ENCODE peak calls at places on chromosome 6, in five cellular contexts. G, Z, V, X and F are unnamed samples.

GRCh38 chr6:47268572-47269187 is 41.0 kb downstream of the TNFRSF21 start:
- DNase-seq in G (no peak), Z (no peak), V (no peak), X (no peak), F (no peak)

GRCh38 chr6:1850581-1851157 is 241.0 kb downstream of the FOXC1 start:
- DNase-seq in G (no peak), Z (no peak), V (no peak), X (no peak), F (no peak)

GRCh38 chr6:28553384-28553985 is 27.8 kb downstream of the GPX5 start:
- DNase-seq in G (no peak), Z (no peak), V (no peak), X (no peak), F (no peak)

GRCh38 chr6:121382467-121383121 is 48.3 kb upstream of the TBC1D32 start:
- DNase-seq in G (no peak), Z (no peak), V (peak; percentile 89), X (no peak), F (peak; percentile 5)

GRCh38 chr6:16731503-16732018 is 29.7 kb downstream of the ATXN1 start:
- DNase-seq in G (no peak), Z (no peak), V (no peak), X (no peak), F (peak; percentile 30)

GRCh38 chr6:39377530-39377929 is 55.0 kb upstream of the KCNK16 start:
- DNase-seq in G (peak; percentile 3), Z (peak; percentile 93), V (peak; percentile 88), X (peak; percentile 89), F (peak; percentile 64)

GRCh38 chr6:108902389-108902792 is 54.2 kb downstream of the ARMC2 start:
- DNase-seq in G (peak; percentile 54), Z (no peak), V (no peak), X (peak; percentile 46), F (peak; percentile 23)

GRCh38 chr6:113879186-113880096 is 22.3 kb downstream of the MARCKS start:
- DNase-seq in G (peak; percentile 24), Z (peak; percentile 80), V (peak; percentile 83), X (peak; percentile 68), F (peak; percentile 76)

GRCh38 chr6:54111341-54111740 is at the start of gene MLIP:
- DNase-seq in G (no peak), Z (no peak), V (no peak), X (peak; percentile 19), F (no peak)

GRCh38 chr6:152124432-152125074 is 317.1 kb downstream of the ESR1 start:
- DNase-seq in G (peak; percentile 44), Z (peak; percentile 62), V (peak; percentile 54), X (peak; percentile 42), F (peak; percentile 78)

GRCh38 chr6:52887912-52888535 is 21.5 kb downstream of the GSTA3 start:
- DNase-seq in G (no peak), Z (no peak), V (peak; percentile 19), X (no peak), F (peak; percentile 49)

GRCh38 chr6:13664703-13665352 is 46.8 kb downstream of the RANBP9 start:
- DNase-seq in G (no peak), Z (no peak), V (no peak), X (no peak), F (no peak)

GRCh38 chr6:13668291-13668928 is 43.2 kb downstream of the RANBP9 start:
- DNase-seq in G (peak; percentile 7), Z (no peak), V (no peak), X (no peak), F (no peak)

GRCh38 chr6:13663986-13664385 is 47.6 kb downstream of the RANBP9 start:
- DNase-seq in G (no peak), Z (no peak), V (no peak), X (no peak), F (no peak)

GRCh38 chr6:13667655-13668054 is 44.0 kb downstream of the RANBP9 start:
- DNase-seq in G (no peak), Z (no peak), V (no peak), X (no peak), F (no peak)

DNA sequence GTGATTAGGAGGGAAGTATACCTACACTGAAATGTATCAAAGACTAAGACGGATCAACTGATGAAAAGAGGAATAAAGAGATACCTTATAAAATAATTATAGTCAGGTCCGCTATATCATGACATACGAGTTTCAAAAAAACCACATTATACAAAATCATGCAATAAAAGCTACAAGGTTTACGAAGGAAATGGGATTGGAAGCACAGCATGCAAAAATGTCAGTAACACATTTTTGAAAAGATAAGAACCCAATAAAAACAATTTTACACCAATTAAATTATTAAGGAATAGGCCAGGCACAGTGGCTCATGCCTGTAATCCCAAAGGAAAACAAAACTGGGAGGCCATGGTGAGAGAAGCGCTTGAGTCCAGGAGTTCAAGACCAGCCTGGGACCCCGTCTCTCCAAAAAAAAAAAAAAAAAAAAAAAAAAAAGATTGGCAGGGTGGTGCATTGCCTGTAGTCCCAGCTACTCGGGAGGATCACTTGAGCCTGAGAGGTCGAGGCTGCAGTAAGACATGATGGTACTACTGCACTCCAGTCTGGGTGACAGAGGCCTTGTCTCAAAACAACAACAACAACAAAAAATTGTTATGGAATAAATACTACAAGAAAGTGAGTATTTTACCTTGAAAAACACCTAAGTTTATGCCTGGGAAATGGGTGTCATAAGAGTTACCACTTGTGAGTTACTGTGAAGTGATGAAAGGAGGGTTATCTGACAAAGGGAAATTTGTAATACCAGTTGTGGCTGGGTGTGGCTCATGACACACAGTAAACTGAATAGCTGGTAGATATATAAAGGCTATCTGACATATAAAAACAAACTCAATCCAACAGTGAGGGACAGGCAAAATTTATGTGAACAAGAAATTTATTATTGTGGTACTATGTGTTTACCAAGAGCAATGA is 45.2 kb downstream of the RANBP9 start:
- DNase-seq in G (no peak), Z (no peak), V (no peak), X (no peak), F (peak; percentile 65)
- H3K4me1 ChIP-seq in G (peaks cover 15% of the 10 kb centered on the region), Z (peaks cover 28% of the 10 kb centered on the region), V (no peaks in the 10 kb centered on the region), X (peaks cover 7% of the 10 kb centered on the region), F (peaks cover 16% of the 10 kb centered on the region)

GRCh38 chr6:69958978-69959377 is 92.6 kb downstream of the COL19A1 start:
- DNase-seq in G (no peak), Z (no peak), V (no peak), X (no peak), F (no peak)
- TF ChIP-seq CTCF in G (no peak), Z (no peak), V (no peak), X (no peak), F (no peak)

DNA sequence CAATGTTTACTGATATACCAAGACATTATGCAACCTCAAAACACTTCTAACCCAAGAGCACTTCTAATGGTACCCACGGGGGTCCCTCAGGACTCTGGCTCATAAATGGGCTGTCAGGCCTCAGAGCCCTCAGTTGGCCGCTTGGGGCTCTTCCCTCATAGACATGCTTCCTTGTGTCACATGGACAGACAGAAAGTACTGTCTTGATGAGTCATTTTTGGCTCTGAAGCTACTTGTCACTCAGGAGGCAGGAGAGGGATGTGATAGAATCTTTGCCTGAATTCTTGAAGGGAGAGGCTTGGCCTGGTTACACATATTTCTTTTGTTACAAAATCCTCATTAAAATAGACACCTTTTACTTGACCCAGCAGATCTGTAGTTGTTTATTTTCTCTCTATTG is 15.1 kb upstream of the EDN1 start:
- DNase-seq in G (no peak), Z (no peak), V (no peak), X (no peak), F (peak; percentile 76)
- TF ChIP-seq EZH2phosphoT487 in G (no peak), Z (no peak), V (no peak), X (no peak), F (no peak)

DNA sequence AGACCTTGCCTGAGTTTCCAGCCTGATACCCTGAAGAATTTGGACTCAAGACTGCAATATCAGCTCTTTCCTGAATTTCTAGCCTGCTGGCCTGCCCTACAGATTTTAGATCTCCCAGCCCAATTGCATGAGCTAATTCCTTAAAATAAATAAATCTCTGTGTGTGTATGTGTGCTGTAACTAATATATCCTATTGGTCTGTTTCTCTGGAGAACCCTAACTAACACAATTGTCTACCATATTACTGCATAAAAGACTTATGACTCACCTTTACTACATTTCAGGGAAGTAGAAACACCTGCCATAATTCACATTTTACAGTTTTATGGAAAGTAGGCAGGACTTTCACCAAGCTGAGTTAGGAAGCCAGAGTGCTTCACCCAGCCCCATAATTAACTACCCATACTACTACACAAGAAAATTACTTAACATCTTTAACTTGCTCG is 90.7 kb upstream of the BEND6 start:
- DNase-seq in G (no peak), Z (no peak), V (peak; percentile 35), X (no peak), F (peak; percentile 75)
- H3K4me1 ChIP-seq in G (no peaks in the 10 kb centered on the region), Z (peaks cover 31% of the 10 kb centered on the region), V (peaks cover 7% of the 10 kb centered on the region), X (peaks cover 18% of the 10 kb centered on the region), F (peaks cover 80% of the 10 kb centered on the region)

GRCh38 chr6:34246249-34246562 is 2.6 kb downstream of the SMIM29 start:
- DNase-seq in G (no peak), Z (no peak), V (no peak), X (no peak), F (no peak)
- TF ChIP-seq CTCF in G (no peak), Z (no peak), V (no peak), X (no peak), F (no peak)

GRCh38 chr6:12748815-12749521 is 32.4 kb downstream of the PHACTR1 start:
- DNase-seq in G (no peak), Z (peak; percentile 94), V (no peak), X (peak; percentile 83), F (no peak)
- TF ChIP-seq EZH2phosphoT487 in G (no peak), Z (no peak), V (no peak), X (no peak), F (no peak)

GRCh38 chr6:63351995-63352586 is 32.3 kb upstream of the LGSN start:
- DNase-seq in G (peak; percentile 41), Z (peak; percentile 4), V (peak; percentile 33), X (no peak), F (peak; percentile 45)

GRCh38 chr6:63349401-63349800 is 29.6 kb upstream of the LGSN start:
- DNase-seq in G (no peak), Z (no peak), V (no peak), X (no peak), F (no peak)

GRCh38 chr6:63346217-63346834 is 26.5 kb upstream of the LGSN start:
- DNase-seq in G (no peak), Z (no peak), V (no peak), X (no peak), F (no peak)

GRCh38 chr6:63347599-63347998 is 27.8 kb upstream of the LGSN start:
- DNase-seq in G (no peak), Z (no peak), V (peak; percentile 17), X (no peak), F (peak; percentile 83)

GRCh38 chr6:63348836-63349235 is 29.1 kb upstream of the LGSN start:
- DNase-seq in G (no peak), Z (no peak), V (no peak), X (no peak), F (peak; percentile 5)
- H3K4me1 ChIP-seq in G (peaks cover 21% of the 10 kb centered on the region), Z (no peaks in the 10 kb centered on the region), V (peaks cover 7% of the 10 kb centered on the region), X (no peaks in the 10 kb centered on the region), F (peaks cover 31% of the 10 kb centered on the region)

DNA sequence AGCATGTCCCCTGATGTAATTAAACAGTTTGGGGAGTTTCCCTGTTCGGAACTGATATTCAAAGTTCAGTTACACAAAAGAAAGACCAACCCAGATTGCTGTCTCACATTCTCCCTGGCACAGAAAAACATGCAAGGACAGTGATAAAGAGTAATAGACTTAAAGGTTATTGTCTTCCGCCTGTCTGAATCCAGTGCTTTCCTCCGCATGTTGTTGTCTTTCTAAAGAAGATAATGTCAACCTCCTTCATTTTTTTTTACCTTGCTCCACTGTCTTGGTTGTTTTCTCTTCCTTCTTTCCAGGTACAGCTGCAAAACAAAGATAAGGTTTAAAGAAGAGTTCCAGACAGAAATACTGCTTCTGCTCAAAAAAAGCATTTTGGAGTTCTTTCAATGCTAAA is 284.5 kb downstream of the TRDN start:
- DNase-seq in G (no peak), Z (no peak), V (no peak), X (no peak), F (no peak)
- TF ChIP-seq CTCF in G (no peak), Z (no peak), V (no peak), X (no peak), F (no peak)

GRCh38 chr6:101380861-101381630 is 12.5 kb upstream of the GRIK2 start:
- DNase-seq in G (no peak), Z (no peak), V (no peak), X (no peak), F (no peak)
- TF ChIP-seq EZH2phosphoT487 in G (no peak), Z (no peak), V (no peak), X (no peak), F (no peak)